ENCODE peak calls at places on chromosome 22, in seven cellular contexts. B is GM12891; K is NCI-H1417; I is brain microvascular endothelial cell; N is stimulated activated CD8-positive, alpha-beta memory T cell treated with anti-CD3 and anti-CD28 coated beads, Interleukin-15, amount 100 ng/mL, for 1 hour; C is heart left ventricle; F is GM10248. J is an unnamed sample.

GRCh38 chr22:21865041-21865440 is 2.4 kb downstream of the MAPK1 start:
- DNase-seq in B (no peak), K (no peak), I (peak; percentile 79), N (no peak), C (peak; percentile 60), F (no peak), J (peak; percentile 77)

GRCh38 chr22:36839356-36840073 is 21.3 kb upstream of the NCF4 start:
- DNase-seq in B (no peak), K (no peak), I (no peak), N (no peak), C (no peak), F (no peak), J (no peak)

GRCh38 chr22:44384563-44384940 is 71.8 kb upstream of the SHISAL1 start:
- DNase-seq in B (no peak), K (no peak), I (no peak), N (no peak), C (peak; percentile 3), F (no peak), J (no peak)

GRCh38 chr22:46042786-46043185 is 65.8 kb upstream of the WNT7B start:
- DNase-seq in B (no peak), K (no peak), I (no peak), N (no peak), C (no peak), F (no peak), J (peak; percentile 13)

GRCh38 chr22:18066181-18066859 is 11.5 kb upstream of the PEX26 start:
- DNase-seq in B (no peak), K (no peak), I (no peak), N (no peak), C (no peak), F (no peak), J (no peak)

GRCh38 chr22:32991353-32992115 is 66.6 kb downstream of the SYN3 start:
- DNase-seq in B (no peak), K (no peak), I (no peak), N (no peak), C (peak; percentile 70), F (no peak), J (no peak)

GRCh38 chr22:36331306-36331911 is 56.4 kb downstream of the MYH9 start:
- DNase-seq in B (peak; percentile 78), K (no peak), I (peak; percentile 92), N (peak; percentile 54), C (peak; percentile 87), F (peak; percentile 87), J (peak; percentile 68)

GRCh38 chr22:26428515-26429457 is at the start of gene ASPHD2:
- DNase-seq in B (peak; percentile 77), K (peak; percentile 62), I (peak; percentile 44), N (peak; percentile 53), C (peak; percentile 53), F (peak; percentile 87), J (peak; percentile 67)

GRCh38 chr22:42277232-42277753 is 6.8 kb upstream of the TCF20 start:
- DNase-seq in B (no peak), K (no peak), I (no peak), N (no peak), C (no peak), F (no peak), J (no peak)

GRCh38 chr22:47748887-47749286 is 986.4 kb downstream of the TBC1D22A start:
- DNase-seq in B (no peak), K (no peak), I (no peak), N (no peak), C (no peak), F (no peak), J (no peak)

GRCh38 chr22:39617342-39617741 is 46.8 kb downstream of the CACNA1I start:
- DNase-seq in B (no peak), K (no peak), I (no peak), N (no peak), C (no peak), F (peak; percentile 50), J (no peak)

GRCh38 chr22:36215976-36216375 is 14.4 kb upstream of the APOL4 start:
- DNase-seq in B (no peak), K (no peak), I (no peak), N (no peak), C (no peak), F (no peak), J (no peak)

GRCh38 chr22:22787805-22788459 is 99.7 kb upstream of the IGLL5 start:
- DNase-seq in B (peak; percentile 63), K (peak; percentile 28), I (peak; percentile 20), N (peak; percentile 48), C (peak; percentile 43), F (peak; percentile 79), J (peak; percentile 77)

GRCh38 chr22:42807185-42807584 is 49.9 kb downstream of the ARFGAP3 start:
- DNase-seq in B (no peak), K (no peak), I (no peak), N (no peak), C (no peak), F (no peak), J (peak; percentile 4)

GRCh38 chr22:27825174-27825573 is 23.6 kb upstream of the MN1 start:
- DNase-seq in B (no peak), K (no peak), I (no peak), N (no peak), C (no peak), F (no peak), J (peak; percentile 34)

GRCh38 chr22:23913661-23914353 is 19.6 kb downstream of the MIF start:
- DNase-seq in B (peak; percentile 96), K (peak; percentile 94), I (peak; percentile 99), N (peak; percentile 98), C (peak; percentile 100), F (peak; percentile 99), J (peak; percentile 100)

GRCh38 chr22:43127166-43127908 is 15.9 kb downstream of the MCAT start:
- DNase-seq in B (no peak), K (peak; percentile 13), I (no peak), N (no peak), C (no peak), F (no peak), J (no peak)

GRCh38 chr22:17152971-17153370 is 6.1 kb downstream of the HDHD5 start:
- DNase-seq in B (no peak), K (no peak), I (no peak), N (no peak), C (no peak), F (no peak), J (no peak)

GRCh38 chr22:33576205-33576604 is 344.1 kb downstream of the LARGE1 start:
- DNase-seq in B (no peak), K (no peak), I (no peak), N (no peak), C (no peak), F (no peak), J (no peak)

GRCh38 chr22:50114221-50114981 is 24.6 kb downstream of the MOV10L1 start:
- DNase-seq in B (no peak), K (peak; percentile 5), I (peak; percentile 49), N (no peak), C (no peak), F (peak; percentile 7), J (no peak)

GRCh38 chr22:48663297-48663696 is 1164.4 kb downstream of the BRD1 start:
- DNase-seq in B (no peak), K (peak; percentile 0), I (no peak), N (no peak), C (peak; percentile 5), F (no peak), J (no peak)

GRCh38 chr22:22848364-22848866 is 39.2 kb upstream of the IGLL5 start:
- DNase-seq in B (no peak), K (peak; percentile 64), I (peak; percentile 22), N (peak; percentile 46), C (peak; percentile 62), F (peak; percentile 59), J (peak; percentile 85)